ENCODE peak calls at places on chromosomes 16 and 17, in five cellular contexts. C is astrocyte of the spinal cord, M is tibial artery, O is fibroblast of the aortic adventitia, L is WERI-Rb-1. Q is an unnamed sample.
A peak's percentile ranks its signal among the peaks of the same experiment; 100 is the strongest.

GRCh38 chr16:69520413-69520799 is 45.4 kb upstream of the NFAT5 start:
- DNase-seq in C (no peak), M (no peak), O (no peak), L (no peak), Q (no peak)

GRCh38 chr17:39534768-39535405 is 72.8 kb downstream of the NEUROD2 start:
- DNase-seq in C (no peak), M (no peak), O (no peak), L (no peak), Q (no peak)

GRCh38 chr16:27704252-27704651 is 154.3 kb downstream of the KATNIP start:
- DNase-seq in C (no peak), M (peak; percentile 4), O (no peak), L (no peak), Q (no peak)

GRCh38 chr16:27332105-27332504 is 18.3 kb downstream of the IL4R start:
- DNase-seq in C (peak; percentile 58), M (no peak), O (no peak), L (no peak), Q (peak; percentile 63)

GRCh38 chr17:48970224-48970623 is 1.8 kb upstream of the GIP start:
- DNase-seq in C (no peak), M (no peak), O (peak; percentile 60), L (peak; percentile 53), Q (peak; percentile 69)

GRCh38 chr17:50364715-50365114 is 8.3 kb downstream of the MRPL27 start:
- DNase-seq in C (peak; percentile 31), M (no peak), O (no peak), L (no peak), Q (peak; percentile 42)

GRCh38 chr16:20285993-20286499 is 41.3 kb downstream of the GP2 start:
- DNase-seq in C (no peak), M (no peak), O (no peak), L (no peak), Q (no peak)

GRCh38 chr16:89031715-89032659 is 55.0 kb upstream of the CBFA2T3 start:
- DNase-seq in C (no peak), M (peak; percentile 58), O (no peak), L (no peak), Q (no peak)

GRCh38 chr17:47999612-48000011 is 28.7 kb downstream of the CDK5RAP3 start:
- DNase-seq in C (no peak), M (no peak), O (no peak), L (peak; percentile 73), Q (peak; percentile 53)

GRCh38 chr16:55292491-55292890 is 31.5 kb upstream of the IRX6 start:
- DNase-seq in C (no peak), M (no peak), O (no peak), L (no peak), Q (no peak)

GRCh38 chr17:38451840-38452529 is 23.7 kb downstream of the ARHGAP23 start:
- DNase-seq in C (peak; percentile 92), M (no peak), O (peak; percentile 83), L (peak; percentile 91), Q (peak; percentile 97)

GRCh38 chr16:935684-936083 is 35.1 kb downstream of the LMF1 start:
- DNase-seq in C (no peak), M (no peak), O (no peak), L (no peak), Q (no peak)

GRCh38 chr16:49463529-49463928 is 89.9 kb downstream of the C16orf78 start:
- DNase-seq in C (no peak), M (no peak), O (no peak), L (no peak), Q (no peak)

GRCh38 chr17:65198653-65199382 is 61.6 kb downstream of the RGS9 start:
- DNase-seq in C (peak; percentile 56), M (no peak), O (peak; percentile 78), L (no peak), Q (peak; percentile 78)

GRCh38 chr17:17818088-17818526 is 18.7 kb downstream of the SREBF1 start:
- DNase-seq in C (no peak), M (no peak), O (peak; percentile 54), L (peak; percentile 67), Q (no peak)

GRCh38 chr17:78317817-78318400 is 42.0 kb downstream of the SOCS3 start:
- DNase-seq in C (no peak), M (no peak), O (no peak), L (no peak), Q (no peak)

GRCh38 chr17:78359216-78359935 is 501 bp downstream of the SOCS3 start:
- DNase-seq in C (peak; percentile 68), M (no peak), O (peak; percentile 52), L (peak; percentile 45), Q (peak; percentile 57)

DNA sequence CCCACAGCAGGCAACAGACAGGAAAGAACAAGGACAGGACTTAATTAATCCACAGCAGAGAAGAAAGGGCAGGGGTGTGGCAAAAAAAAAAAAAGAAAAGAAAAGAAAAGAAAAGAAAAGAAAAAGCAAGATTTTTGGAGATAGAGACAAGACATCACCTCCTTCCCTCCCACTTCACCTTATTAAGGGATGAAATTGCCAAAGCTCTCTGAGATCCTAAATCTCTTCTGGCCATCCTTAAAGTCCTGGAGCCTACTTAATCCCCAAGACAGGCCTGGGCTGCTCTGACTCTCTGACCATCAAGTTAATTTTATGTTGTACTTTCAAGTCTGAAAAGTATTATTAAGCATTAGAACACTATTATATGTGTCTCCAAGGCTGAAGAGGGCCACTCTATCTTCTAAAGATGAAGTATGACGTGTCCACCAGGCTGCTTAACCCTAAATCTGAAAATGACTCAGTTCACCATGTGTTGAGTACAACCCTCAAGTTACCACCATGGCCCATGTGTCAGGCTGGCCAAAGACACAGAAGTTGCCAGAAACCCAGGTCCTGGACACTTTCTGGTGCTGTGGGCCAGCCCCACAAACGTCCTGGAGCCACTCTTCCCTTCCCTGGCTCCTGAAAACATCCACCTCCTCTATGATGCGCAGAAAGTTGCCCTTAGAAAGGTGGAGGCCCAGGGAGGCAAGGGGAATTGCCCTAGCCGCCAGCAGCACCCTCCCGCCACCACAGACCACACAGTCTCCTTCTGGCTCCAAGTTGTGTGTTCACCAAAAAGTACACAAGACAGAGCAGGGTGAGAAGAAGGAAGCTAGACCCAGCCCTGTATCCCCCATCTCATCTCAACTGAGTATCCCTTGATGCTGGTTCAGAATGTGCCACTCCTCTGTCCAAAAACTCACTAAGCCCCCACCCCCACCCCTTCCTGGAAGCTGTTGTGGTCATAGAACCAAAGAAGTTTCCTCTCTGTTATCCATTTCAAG is 2.7 kb downstream of the SOCS1 start:
- DNase-seq in C (peak; percentile 22), M (no peak), O (peak; percentile 27), L (no peak), Q (no peak)
- H3K4me3 ChIP-seq in C (peak overlapping the region; percentile 56), M (no peak overlapping the region), O (peak overlapping the region; percentile 75), L (no peak overlapping the region), Q (peak overlapping the region; percentile 76)

DNA sequence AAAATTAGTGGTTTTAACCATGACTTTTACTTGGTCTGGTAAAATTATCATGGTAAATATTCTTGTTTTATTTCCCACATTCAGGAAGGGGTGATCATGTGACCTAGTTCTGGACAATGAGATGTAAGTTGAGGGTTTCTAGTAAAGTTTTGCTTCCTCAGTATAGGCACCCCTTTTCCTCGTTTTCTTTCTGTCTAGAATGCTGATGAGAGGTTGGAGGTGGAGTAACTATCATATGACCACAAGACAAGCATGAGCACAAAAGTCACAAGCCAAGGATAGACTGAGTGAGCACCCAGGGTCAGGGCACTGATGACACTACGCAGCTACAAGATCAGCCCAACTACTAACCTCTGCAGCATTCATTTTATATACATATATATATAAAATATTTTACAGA is 53.9 kb downstream of the MYO1D start:
- DNase-seq in C (peak; percentile 5), M (no peak), O (no peak), L (no peak), Q (peak; percentile 23)
- H3K4me3 ChIP-seq in C (no peak overlapping the region), M (peak overlapping the region; percentile 45), O (no peak overlapping the region), L (peak overlapping the region; percentile 12), Q (no peak overlapping the region)

GRCh38 chr17:7236808-7237207 is 2.4 kb downstream of the PHF23 start:
- DNase-seq in C (no peak), M (no peak), O (no peak), L (no peak), Q (no peak)
- H3K4me3 ChIP-seq in C (no peak overlapping the region), M (no peak overlapping the region), O (peak overlapping the region; percentile 89), L (no peak overlapping the region), Q (no peak overlapping the region)

GRCh38 chr16:57923418-57923817 is 47.5 kb downstream of the CNGB1 start:
- DNase-seq in C (no peak), M (no peak), O (no peak), L (no peak), Q (no peak)

GRCh38 chr16:57924514-57924913 is 46.4 kb downstream of the CNGB1 start:
- DNase-seq in C (no peak), M (no peak), O (no peak), L (no peak), Q (no peak)

GRCh38 chr16:57925310-57925709 is 45.6 kb downstream of the CNGB1 start:
- DNase-seq in C (peak; percentile 24), M (no peak), O (no peak), L (no peak), Q (no peak)

GRCh38 chr16:57923841-57924240 is 47.1 kb downstream of the CNGB1 start:
- DNase-seq in C (no peak), M (no peak), O (no peak), L (no peak), Q (no peak)

DNA sequence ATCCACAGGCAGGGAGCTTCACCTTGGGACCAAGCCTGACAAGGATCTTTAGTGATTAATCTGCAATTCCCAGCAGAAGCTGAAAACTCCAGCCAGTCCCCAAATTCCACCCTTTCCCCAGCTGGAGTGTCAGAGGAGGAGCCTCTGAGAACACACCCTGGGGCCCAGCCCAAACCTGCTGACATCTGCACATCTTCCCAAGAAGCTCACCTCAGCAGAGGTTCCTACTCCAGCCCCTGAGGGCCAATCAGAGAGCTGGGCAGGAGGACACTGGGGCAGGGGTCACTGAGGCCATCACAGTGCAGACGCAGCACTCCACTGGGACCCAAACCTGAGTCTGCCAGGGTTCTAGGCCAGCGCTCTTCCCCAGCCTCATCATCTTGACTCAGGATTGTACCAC is 44.9 kb downstream of the CNGB1 start:
- DNase-seq in C (no peak), M (no peak), O (no peak), L (no peak), Q (no peak)
- H3K4me3 ChIP-seq in C (no peak overlapping the region), M (no peak overlapping the region), O (no peak overlapping the region), L (no peak overlapping the region), Q (no peak overlapping the region)

GRCh38 chr16:24845726-24846547 is at the start of gene SLC5A11:
- DNase-seq in C (no peak), M (no peak), O (no peak), L (no peak), Q (no peak)
- H3K4me3 ChIP-seq in C (no peak within 1 kb of the TSS), M (no peak within 1 kb of the TSS), O (no peak within 1 kb of the TSS), L (no peak within 1 kb of the TSS), Q (no peak within 1 kb of the TSS)

Q was measured in cardiac fibroblast.